ENCODE peak calls at places on chromosomes 3 and 15, in seven cellular contexts. One of them, this sample, is unnamed.

GRCh38 chr3:48408823-48409281 is 21.0 kb downstream of the PLXNB1 start:
- DNase-seq in stimulated activated CD8-positive, alpha-beta memory T cell treated with anti-CD3 and anti-CD28 coated beads, Interleukin-12 subunit alpha, Interleukin-12 subunit beta, amount 100 ng/mL, for 4 hours: no peak
- DNase-seq in SHP77: no peak
- DNase-seq in NCI-H1417: no peak
- DNase-seq in posterior vena cava: peak; percentile 35
- DNase-seq in NCI-H82: peak; percentile 4
- DNase-seq in ovary: no peak
- DNase-seq in this sample: peak; percentile 11

GRCh38 chr15:60374628-60375081 is 23.1 kb downstream of the ANXA2 start:
- DNase-seq in stimulated activated CD8-positive, alpha-beta memory T cell treated with anti-CD3 and anti-CD28 coated beads, Interleukin-12 subunit alpha, Interleukin-12 subunit beta, amount 100 ng/mL, for 4 hours: no peak
- DNase-seq in SHP77: peak; percentile 81
- DNase-seq in NCI-H1417: peak; percentile 87
- DNase-seq in posterior vena cava: peak; percentile 83
- DNase-seq in NCI-H82: peak; percentile 21
- DNase-seq in ovary: no peak
- DNase-seq in this sample: peak; percentile 68

GRCh38 chr3:154022603-154023002 is 98.6 kb upstream of the ARHGEF26 start:
- DNase-seq in stimulated activated CD8-positive, alpha-beta memory T cell treated with anti-CD3 and anti-CD28 coated beads, Interleukin-12 subunit alpha, Interleukin-12 subunit beta, amount 100 ng/mL, for 4 hours: no peak
- DNase-seq in SHP77: no peak
- DNase-seq in NCI-H1417: peak; percentile 29
- DNase-seq in posterior vena cava: no peak
- DNase-seq in NCI-H82: no peak
- DNase-seq in ovary: no peak
- DNase-seq in this sample: no peak

GRCh38 chr3:106214641-106215040 is 345.8 kb upstream of the CBLB start:
- DNase-seq in stimulated activated CD8-positive, alpha-beta memory T cell treated with anti-CD3 and anti-CD28 coated beads, Interleukin-12 subunit alpha, Interleukin-12 subunit beta, amount 100 ng/mL, for 4 hours: no peak
- DNase-seq in SHP77: no peak
- DNase-seq in NCI-H1417: no peak
- DNase-seq in posterior vena cava: no peak
- DNase-seq in NCI-H82: no peak
- DNase-seq in ovary: no peak
- DNase-seq in this sample: no peak

GRCh38 chr15:73856458-73857192 is 16.7 kb upstream of the TBC1D21 start:
- DNase-seq in stimulated activated CD8-positive, alpha-beta memory T cell treated with anti-CD3 and anti-CD28 coated beads, Interleukin-12 subunit alpha, Interleukin-12 subunit beta, amount 100 ng/mL, for 4 hours: no peak
- DNase-seq in SHP77: peak; percentile 68
- DNase-seq in NCI-H1417: peak; percentile 56
- DNase-seq in posterior vena cava: no peak
- DNase-seq in NCI-H82: peak; percentile 17
- DNase-seq in ovary: no peak
- DNase-seq in this sample: no peak

GRCh38 chr3:124599147-124599765 is 131.0 kb upstream of the UMPS start:
- DNase-seq in stimulated activated CD8-positive, alpha-beta memory T cell treated with anti-CD3 and anti-CD28 coated beads, Interleukin-12 subunit alpha, Interleukin-12 subunit beta, amount 100 ng/mL, for 4 hours: no peak
- DNase-seq in SHP77: no peak
- DNase-seq in NCI-H1417: no peak
- DNase-seq in posterior vena cava: no peak
- DNase-seq in NCI-H82: peak; percentile 62
- DNase-seq in ovary: no peak
- DNase-seq in this sample: no peak

GRCh38 chr3:32448686-32449474 is 53.8 kb downstream of the CMTM6 start:
- DNase-seq in stimulated activated CD8-positive, alpha-beta memory T cell treated with anti-CD3 and anti-CD28 coated beads, Interleukin-12 subunit alpha, Interleukin-12 subunit beta, amount 100 ng/mL, for 4 hours: no peak
- DNase-seq in SHP77: peak; percentile 28
- DNase-seq in NCI-H1417: no peak
- DNase-seq in posterior vena cava: no peak
- DNase-seq in NCI-H82: no peak
- DNase-seq in ovary: no peak
- DNase-seq in this sample: no peak

GRCh38 chr3:194379651-194380050 is 10.1 kb upstream of the LRRC15 start:
- DNase-seq in stimulated activated CD8-positive, alpha-beta memory T cell treated with anti-CD3 and anti-CD28 coated beads, Interleukin-12 subunit alpha, Interleukin-12 subunit beta, amount 100 ng/mL, for 4 hours: no peak
- DNase-seq in SHP77: no peak
- DNase-seq in NCI-H1417: peak; percentile 86
- DNase-seq in posterior vena cava: peak; percentile 59
- DNase-seq in NCI-H82: no peak
- DNase-seq in ovary: peak; percentile 7
- DNase-seq in this sample: no peak

GRCh38 chr3:48592519-48593087 is 2.5 kb downstream of the COL7A1 start:
- DNase-seq in stimulated activated CD8-positive, alpha-beta memory T cell treated with anti-CD3 and anti-CD28 coated beads, Interleukin-12 subunit alpha, Interleukin-12 subunit beta, amount 100 ng/mL, for 4 hours: no peak
- DNase-seq in SHP77: no peak
- DNase-seq in NCI-H1417: no peak
- DNase-seq in posterior vena cava: no peak
- DNase-seq in NCI-H82: no peak
- DNase-seq in ovary: no peak
- DNase-seq in this sample: no peak

GRCh38 chr15:76163429-76164020 is 103.7 kb downstream of the TMEM266 start:
- DNase-seq in stimulated activated CD8-positive, alpha-beta memory T cell treated with anti-CD3 and anti-CD28 coated beads, Interleukin-12 subunit alpha, Interleukin-12 subunit beta, amount 100 ng/mL, for 4 hours: no peak
- DNase-seq in SHP77: peak; percentile 23
- DNase-seq in NCI-H1417: no peak
- DNase-seq in posterior vena cava: peak; percentile 93
- DNase-seq in NCI-H82: peak; percentile 84
- DNase-seq in ovary: peak; percentile 88
- DNase-seq in this sample: peak; percentile 85

GRCh38 chr3:119673875-119674274 is 3.3 kb downstream of the COX17 start:
- DNase-seq in stimulated activated CD8-positive, alpha-beta memory T cell treated with anti-CD3 and anti-CD28 coated beads, Interleukin-12 subunit alpha, Interleukin-12 subunit beta, amount 100 ng/mL, for 4 hours: no peak
- DNase-seq in SHP77: no peak
- DNase-seq in NCI-H1417: no peak
- DNase-seq in posterior vena cava: peak; percentile 81
- DNase-seq in NCI-H82: no peak
- DNase-seq in ovary: no peak
- DNase-seq in this sample: no peak

GRCh38 chr3:119292666-119293065 is 1.5 kb upstream of the ARHGAP31 start:
- DNase-seq in stimulated activated CD8-positive, alpha-beta memory T cell treated with anti-CD3 and anti-CD28 coated beads, Interleukin-12 subunit alpha, Interleukin-12 subunit beta, amount 100 ng/mL, for 4 hours: no peak
- DNase-seq in SHP77: no peak
- DNase-seq in NCI-H1417: no peak
- DNase-seq in posterior vena cava: no peak
- DNase-seq in NCI-H82: no peak
- DNase-seq in ovary: no peak
- DNase-seq in this sample: no peak

GRCh38 chr15:32856753-32857152 is 138.9 kb downstream of the GREM1 start:
- DNase-seq in stimulated activated CD8-positive, alpha-beta memory T cell treated with anti-CD3 and anti-CD28 coated beads, Interleukin-12 subunit alpha, Interleukin-12 subunit beta, amount 100 ng/mL, for 4 hours: no peak
- DNase-seq in SHP77: no peak
- DNase-seq in NCI-H1417: no peak
- DNase-seq in posterior vena cava: no peak
- DNase-seq in NCI-H82: no peak
- DNase-seq in ovary: no peak
- DNase-seq in this sample: no peak

GRCh38 chr15:35071071-35071470 is 14.0 kb downstream of the NANOGP8 start:
- DNase-seq in stimulated activated CD8-positive, alpha-beta memory T cell treated with anti-CD3 and anti-CD28 coated beads, Interleukin-12 subunit alpha, Interleukin-12 subunit beta, amount 100 ng/mL, for 4 hours: no peak
- DNase-seq in SHP77: no peak
- DNase-seq in NCI-H1417: no peak
- DNase-seq in posterior vena cava: no peak
- DNase-seq in NCI-H82: no peak
- DNase-seq in ovary: no peak
- DNase-seq in this sample: no peak

GRCh38 chr3:163033652-163034051 is 1537.0 kb downstream of the OTOL1 start:
- DNase-seq in stimulated activated CD8-positive, alpha-beta memory T cell treated with anti-CD3 and anti-CD28 coated beads, Interleukin-12 subunit alpha, Interleukin-12 subunit beta, amount 100 ng/mL, for 4 hours: no peak
- DNase-seq in SHP77: no peak
- DNase-seq in NCI-H1417: no peak
- DNase-seq in posterior vena cava: no peak
- DNase-seq in NCI-H82: no peak
- DNase-seq in ovary: no peak
- DNase-seq in this sample: no peak

GRCh38 chr3:8490079-8490552 is 11.5 kb upstream of the LMCD1 start:
- DNase-seq in stimulated activated CD8-positive, alpha-beta memory T cell treated with anti-CD3 and anti-CD28 coated beads, Interleukin-12 subunit alpha, Interleukin-12 subunit beta, amount 100 ng/mL, for 4 hours: no peak
- DNase-seq in SHP77: no peak
- DNase-seq in NCI-H1417: no peak
- DNase-seq in posterior vena cava: no peak
- DNase-seq in NCI-H82: no peak
- DNase-seq in ovary: no peak
- DNase-seq in this sample: peak; percentile 16

GRCh38 chr15:73711526-73711925 is 27.3 kb downstream of the CD276 start:
- DNase-seq in stimulated activated CD8-positive, alpha-beta memory T cell treated with anti-CD3 and anti-CD28 coated beads, Interleukin-12 subunit alpha, Interleukin-12 subunit beta, amount 100 ng/mL, for 4 hours: no peak
- DNase-seq in SHP77: no peak
- DNase-seq in NCI-H1417: no peak
- DNase-seq in posterior vena cava: no peak
- DNase-seq in NCI-H82: no peak
- DNase-seq in ovary: no peak
- DNase-seq in this sample: no peak

GRCh38 chr3:24508423-24508839 is 13.8 kb upstream of the THRB start:
- DNase-seq in stimulated activated CD8-positive, alpha-beta memory T cell treated with anti-CD3 and anti-CD28 coated beads, Interleukin-12 subunit alpha, Interleukin-12 subunit beta, amount 100 ng/mL, for 4 hours: no peak
- DNase-seq in SHP77: no peak
- DNase-seq in NCI-H1417: no peak
- DNase-seq in posterior vena cava: no peak
- DNase-seq in NCI-H82: no peak
- DNase-seq in ovary: no peak
- DNase-seq in this sample: no peak

GRCh38 chr3:29440321-29441019 is 159.6 kb downstream of the RBMS3 start:
- DNase-seq in stimulated activated CD8-positive, alpha-beta memory T cell treated with anti-CD3 and anti-CD28 coated beads, Interleukin-12 subunit alpha, Interleukin-12 subunit beta, amount 100 ng/mL, for 4 hours: no peak
- DNase-seq in SHP77: peak; percentile 27
- DNase-seq in NCI-H1417: peak; percentile 90
- DNase-seq in posterior vena cava: no peak
- DNase-seq in NCI-H82: peak; percentile 3
- DNase-seq in ovary: no peak
- DNase-seq in this sample: peak; percentile 61

GRCh38 chr15:67383903-67384302 is 129.3 kb downstream of the IQCH start:
- DNase-seq in stimulated activated CD8-positive, alpha-beta memory T cell treated with anti-CD3 and anti-CD28 coated beads, Interleukin-12 subunit alpha, Interleukin-12 subunit beta, amount 100 ng/mL, for 4 hours: no peak
- DNase-seq in SHP77: no peak
- DNase-seq in NCI-H1417: peak; percentile 36
- DNase-seq in posterior vena cava: no peak
- DNase-seq in NCI-H82: no peak
- DNase-seq in ovary: no peak
- DNase-seq in this sample: no peak

GRCh38 chr3:32696523-32696922 is 11.5 kb downstream of the CNOT10 start:
- DNase-seq in stimulated activated CD8-positive, alpha-beta memory T cell treated with anti-CD3 and anti-CD28 coated beads, Interleukin-12 subunit alpha, Interleukin-12 subunit beta, amount 100 ng/mL, for 4 hours: no peak
- DNase-seq in SHP77: no peak
- DNase-seq in NCI-H1417: no peak
- DNase-seq in posterior vena cava: no peak
- DNase-seq in NCI-H82: no peak
- DNase-seq in ovary: no peak
- DNase-seq in this sample: no peak

GRCh38 chr15:27336676-27337075 is 365.7 kb downstream of the GABRG3 start:
- DNase-seq in stimulated activated CD8-positive, alpha-beta memory T cell treated with anti-CD3 and anti-CD28 coated beads, Interleukin-12 subunit alpha, Interleukin-12 subunit beta, amount 100 ng/mL, for 4 hours: no peak
- DNase-seq in SHP77: no peak
- DNase-seq in NCI-H1417: no peak
- DNase-seq in posterior vena cava: no peak
- DNase-seq in NCI-H82: no peak
- DNase-seq in ovary: no peak
- DNase-seq in this sample: no peak

GRCh38 chr3:15099364-15100098 is 583 bp upstream of the RBSN start:
- DNase-seq in stimulated activated CD8-positive, alpha-beta memory T cell treated with anti-CD3 and anti-CD28 coated beads, Interleukin-12 subunit alpha, Interleukin-12 subunit beta, amount 100 ng/mL, for 4 hours: no peak
- DNase-seq in SHP77: no peak
- DNase-seq in NCI-H1417: no peak
- DNase-seq in posterior vena cava: no peak
- DNase-seq in NCI-H82: no peak
- DNase-seq in ovary: no peak
- DNase-seq in this sample: no peak

GRCh38 chr3:49198611-49199230 is 27.3 kb downstream of the KLHDC8B start:
- DNase-seq in stimulated activated CD8-positive, alpha-beta memory T cell treated with anti-CD3 and anti-CD28 coated beads, Interleukin-12 subunit alpha, Interleukin-12 subunit beta, amount 100 ng/mL, for 4 hours: no peak
- DNase-seq in SHP77: no peak
- DNase-seq in NCI-H1417: no peak
- DNase-seq in posterior vena cava: peak; percentile 43
- DNase-seq in NCI-H82: no peak
- DNase-seq in ovary: no peak
- DNase-seq in this sample: no peak

GRCh38 chr3:132544130-132544529 is 52.9 kb upstream of the ACKR4 start:
- DNase-seq in stimulated activated CD8-positive, alpha-beta memory T cell treated with anti-CD3 and anti-CD28 coated beads, Interleukin-12 subunit alpha, Interleukin-12 subunit beta, amount 100 ng/mL, for 4 hours: no peak
- DNase-seq in SHP77: no peak
- DNase-seq in NCI-H1417: no peak
- DNase-seq in posterior vena cava: no peak
- DNase-seq in NCI-H82: no peak
- DNase-seq in ovary: no peak
- DNase-seq in this sample: no peak

GRCh38 chr3:71854096-71854495 is 69.1 kb upstream of the PROK2 start:
- DNase-seq in stimulated activated CD8-positive, alpha-beta memory T cell treated with anti-CD3 and anti-CD28 coated beads, Interleukin-12 subunit alpha, Interleukin-12 subunit beta, amount 100 ng/mL, for 4 hours: no peak
- DNase-seq in SHP77: no peak
- DNase-seq in NCI-H1417: no peak
- DNase-seq in posterior vena cava: no peak
- DNase-seq in NCI-H82: no peak
- DNase-seq in ovary: no peak
- DNase-seq in this sample: no peak

GRCh38 chr3:13650210-13651056 is 101.5 kb downstream of the FBLN2 start:
- DNase-seq in stimulated activated CD8-positive, alpha-beta memory T cell treated with anti-CD3 and anti-CD28 coated beads, Interleukin-12 subunit alpha, Interleukin-12 subunit beta, amount 100 ng/mL, for 4 hours: peak; percentile 53
- DNase-seq in SHP77: peak; percentile 24
- DNase-seq in NCI-H1417: peak; percentile 56
- DNase-seq in posterior vena cava: peak; percentile 93
- DNase-seq in NCI-H82: peak; percentile 70
- DNase-seq in ovary: peak; percentile 87
- DNase-seq in this sample: peak; percentile 63

GRCh38 chr3:71545330-71545729 is 38.2 kb downstream of the FOXP1 start:
- DNase-seq in stimulated activated CD8-positive, alpha-beta memory T cell treated with anti-CD3 and anti-CD28 coated beads, Interleukin-12 subunit alpha, Interleukin-12 subunit beta, amount 100 ng/mL, for 4 hours: no peak
- DNase-seq in SHP77: no peak
- DNase-seq in NCI-H1417: no peak
- DNase-seq in posterior vena cava: no peak
- DNase-seq in NCI-H82: no peak
- DNase-seq in ovary: no peak
- DNase-seq in this sample: no peak

GRCh38 chr3:149414557-149415231 is 37.2 kb upstream of the TM4SF1 start:
- DNase-seq in stimulated activated CD8-positive, alpha-beta memory T cell treated with anti-CD3 and anti-CD28 coated beads, Interleukin-12 subunit alpha, Interleukin-12 subunit beta, amount 100 ng/mL, for 4 hours: no peak
- DNase-seq in SHP77: no peak
- DNase-seq in NCI-H1417: no peak
- DNase-seq in posterior vena cava: no peak
- DNase-seq in NCI-H82: no peak
- DNase-seq in ovary: no peak
- DNase-seq in this sample: no peak

GRCh38 chr3:43316783-43317460 is 30.6 kb downstream of the SNRK start:
- DNase-seq in stimulated activated CD8-positive, alpha-beta memory T cell treated with anti-CD3 and anti-CD28 coated beads, Interleukin-12 subunit alpha, Interleukin-12 subunit beta, amount 100 ng/mL, for 4 hours: no peak
- DNase-seq in SHP77: no peak
- DNase-seq in NCI-H1417: no peak
- DNase-seq in posterior vena cava: no peak
- DNase-seq in NCI-H82: no peak
- DNase-seq in ovary: no peak
- DNase-seq in this sample: no peak

GRCh38 chr3:146152841-146153240 is 8.1 kb downstream of the PLOD2 start:
- DNase-seq in stimulated activated CD8-positive, alpha-beta memory T cell treated with anti-CD3 and anti-CD28 coated beads, Interleukin-12 subunit alpha, Interleukin-12 subunit beta, amount 100 ng/mL, for 4 hours: no peak
- DNase-seq in SHP77: no peak
- DNase-seq in NCI-H1417: no peak
- DNase-seq in posterior vena cava: no peak
- DNase-seq in NCI-H82: no peak
- DNase-seq in ovary: no peak
- DNase-seq in this sample: no peak

GRCh38 chr15:50068016-50068415 is 51.0 kb downstream of the ATP8B4 start:
- DNase-seq in stimulated activated CD8-positive, alpha-beta memory T cell treated with anti-CD3 and anti-CD28 coated beads, Interleukin-12 subunit alpha, Interleukin-12 subunit beta, amount 100 ng/mL, for 4 hours: no peak
- DNase-seq in SHP77: no peak
- DNase-seq in NCI-H1417: no peak
- DNase-seq in posterior vena cava: no peak
- DNase-seq in NCI-H82: no peak
- DNase-seq in ovary: no peak
- DNase-seq in this sample: no peak

GRCh38 chr3:188821998-188822397 is 349.8 kb upstream of the TPRG1 start:
- DNase-seq in stimulated activated CD8-positive, alpha-beta memory T cell treated with anti-CD3 and anti-CD28 coated beads, Interleukin-12 subunit alpha, Interleukin-12 subunit beta, amount 100 ng/mL, for 4 hours: no peak
- DNase-seq in SHP77: no peak
- DNase-seq in NCI-H1417: no peak
- DNase-seq in posterior vena cava: no peak
- DNase-seq in NCI-H82: no peak
- DNase-seq in ovary: no peak
- DNase-seq in this sample: no peak

GRCh38 chr3:53941945-53942344 is 50.3 kb upstream of the SELENOK start:
- DNase-seq in stimulated activated CD8-positive, alpha-beta memory T cell treated with anti-CD3 and anti-CD28 coated beads, Interleukin-12 subunit alpha, Interleukin-12 subunit beta, amount 100 ng/mL, for 4 hours: no peak
- DNase-seq in SHP77: no peak
- DNase-seq in NCI-H1417: peak; percentile 42
- DNase-seq in posterior vena cava: no peak
- DNase-seq in NCI-H82: peak; percentile 9
- DNase-seq in ovary: no peak
- DNase-seq in this sample: no peak